ENCODE peak calls at places on chromosomes 4 and X, in seven cellular contexts. N, Y, C, O, D, Z and S are unnamed samples.

GRCh38 chrX:53616921-53617320 is 69.6 kb downstream of the HUWE1 start:
- ATAC-seq in N (no peak), Y (no peak), C (no peak), O (no peak), D (no peak), Z (no peak), S (no peak)

GRCh38 chrX:80512924-80513323 is 92.7 kb downstream of the TENT5D start:
- ATAC-seq in N (no peak), Y (no peak), C (no peak), O (no peak), D (no peak), Z (no peak), S (no peak)

GRCh38 chr4:184383497-184384055 is 90.8 kb downstream of the IRF2 start:
- ATAC-seq in N (peak; percentile 84), Y (peak; percentile 90), C (peak; percentile 36), O (no peak), D (peak; percentile 44), Z (peak; percentile 91), S (no peak)

GRCh38 chr4:130073145-130073790 is 977.3 kb downstream of the C4orf33 start:
- ATAC-seq in N (no peak), Y (no peak), C (no peak), O (no peak), D (no peak), Z (no peak), S (no peak)

GRCh38 chr4:67700119-67700873 is 659 bp downstream of the UBA6 start:
- ATAC-seq in N (peak; percentile 31), Y (peak; percentile 22), C (no peak), O (no peak), D (peak; percentile 27), Z (peak; percentile 66), S (no peak)

GRCh38 chr4:49036528-49036927 is 50.5 kb downstream of the CWH43 start:
- ATAC-seq in N (peak; percentile 72), Y (no peak), C (no peak), O (no peak), D (no peak), Z (no peak), S (no peak)

GRCh38 chrX:120200851-120201250 is 42.4 kb downstream of the RHOXF2 start:
- ATAC-seq in N (no peak), Y (no peak), C (no peak), O (no peak), D (no peak), Z (no peak), S (no peak)

GRCh38 chrX:101028562-101028961 is 23.3 kb downstream of the TRMT2B start:
- ATAC-seq in N (no peak), Y (no peak), C (no peak), O (no peak), D (no peak), Z (no peak), S (no peak)

GRCh38 chr4:140158234-140159030 is 4.4 kb upstream of the MAML3 start:
- ATAC-seq in N (no peak), Y (no peak), C (no peak), O (no peak), D (no peak), Z (no peak), S (no peak)

GRCh38 chrX:41538707-41539106 is 91.6 kb downstream of the NYX start:
- ATAC-seq in N (no peak), Y (no peak), C (no peak), O (no peak), D (no peak), Z (no peak), S (no peak)

GRCh38 chr4:103567591-103567990 is 152.2 kb downstream of the TACR3 start:
- ATAC-seq in N (no peak), Y (no peak), C (no peak), O (no peak), D (no peak), Z (no peak), S (no peak)

GRCh38 chr4:140004580-140005314 is 149.2 kb downstream of the MAML3 start:
- ATAC-seq in N (no peak), Y (peak; percentile 79), C (no peak), O (no peak), D (peak; percentile 81), Z (no peak), S (no peak)

GRCh38 chr4:81084029-81084428 is 53.5 kb downstream of the BMP3 start:
- ATAC-seq in N (no peak), Y (peak; percentile 46), C (no peak), O (no peak), D (no peak), Z (peak; percentile 62), S (no peak)

GRCh38 chr4:127959794-127960193 is 5.2 kb downstream of the MFSD8 start:
- ATAC-seq in N (no peak), Y (no peak), C (no peak), O (no peak), D (no peak), Z (no peak), S (no peak)

GRCh38 chr4:143921160-143921559 is 15.8 kb upstream of the GYPE start:
- ATAC-seq in N (no peak), Y (no peak), C (peak; percentile 42), O (peak; percentile 35), D (no peak), Z (no peak), S (no peak)

GRCh38 chr4:89293299-89293698 is 14.3 kb downstream of the GPRIN3 start:
- ATAC-seq in N (no peak), Y (no peak), C (no peak), O (no peak), D (no peak), Z (no peak), S (no peak)

GRCh38 chr4:167114416-167114971 is 119.8 kb downstream of the SPOCK3 start:
- ATAC-seq in N (no peak), Y (no peak), C (no peak), O (no peak), D (no peak), Z (no peak), S (no peak)

GRCh38 chr4:130395871-130396270 is 1299.9 kb downstream of the C4orf33 start:
- ATAC-seq in N (no peak), Y (no peak), C (no peak), O (no peak), D (no peak), Z (no peak), S (no peak)

GRCh38 chr4:54727346-54727745 is 69.6 kb downstream of the KIT start:
- ATAC-seq in N (no peak), Y (no peak), C (no peak), O (no peak), D (no peak), Z (no peak), S (no peak)

GRCh38 chr4:68869274-68869773 is 53.5 kb downstream of the UGT2B10 start:
- ATAC-seq in N (no peak), Y (no peak), C (no peak), O (no peak), D (no peak), Z (no peak), S (no peak)

GRCh38 chr4:5758741-5759140 is 47.7 kb downstream of the EVC start:
- ATAC-seq in N (peak; percentile 86), Y (peak; percentile 84), C (no peak), O (peak; percentile 97), D (no peak), Z (peak; percentile 94), S (peak; percentile 41)

GRCh38 chrX:40132751-40133150 is 35.0 kb upstream of the BCOR start:
- ATAC-seq in N (peak; percentile 61), Y (peak; percentile 77), C (no peak), O (no peak), D (peak; percentile 96), Z (peak; percentile 90), S (no peak)

GRCh38 chr4:184385705-184386141 is 88.6 kb downstream of the IRF2 start:
- ATAC-seq in N (no peak), Y (peak; percentile 30), C (peak; percentile 51), O (no peak), D (peak; percentile 17), Z (no peak), S (peak; percentile 61)

GRCh38 chr4:2425386-2426068 is 6.8 kb downstream of the CFAP99 start:
- ATAC-seq in N (no peak), Y (no peak), C (peak; percentile 12), O (no peak), D (no peak), Z (no peak), S (no peak)

GRCh38 chr4:95531141-95531540 is 17.6 kb downstream of the UNC5C start:
- ATAC-seq in N (no peak), Y (no peak), C (no peak), O (no peak), D (no peak), Z (no peak), S (no peak)

GRCh38 chr4:73692701-73693100 is 47.7 kb upstream of the CXCL8 start:
- ATAC-seq in N (no peak), Y (no peak), C (no peak), O (no peak), D (no peak), Z (no peak), S (no peak)

GRCh38 chr4:140233811-140234696 is 80.1 kb upstream of the MAML3 start:
- ATAC-seq in N (no peak), Y (no peak), C (no peak), O (peak; percentile 69), D (peak; percentile 21), Z (peak; percentile 65), S (no peak)

GRCh38 chrX:155334486-155335316 is at the start of gene CLIC2:
- ATAC-seq in N (no peak), Y (peak; percentile 94), C (peak; percentile 65), O (peak; percentile 80), D (peak; percentile 47), Z (no peak), S (no peak)

GRCh38 chr4:95129708-95130343 is 372.1 kb downstream of the BMPR1B start:
- ATAC-seq in N (peak; percentile 55), Y (peak; percentile 95), C (peak; percentile 27), O (peak; percentile 78), D (peak; percentile 86), Z (peak; percentile 97), S (no peak)

GRCh38 chr4:52577285-52577968 is 81.7 kb downstream of the USP46 start:
- ATAC-seq in N (no peak), Y (no peak), C (no peak), O (no peak), D (no peak), Z (no peak), S (no peak)